ENCODE peak calls at places on chromosome 6, in seven cellular contexts. O, T, W, F, H, A and P are unnamed samples.

GRCh38 chr6:110689275-110689935 is 125.9 kb downstream of the CDK19 start:
- DNase-seq in A (no peak), O (no peak), H (peak; percentile 7), W (no peak), F (no peak), T (no peak), P (no peak)

GRCh38 chr6:168469198-168469943 is 28.4 kb downstream of the SMOC2 start:
- DNase-seq in T (no peak), A (peak; percentile 25), O (peak; percentile 47), F (peak; percentile 74), H (no peak), W (peak; percentile 78), P (no peak)

GRCh38 chr6:138203315-138203714 is 15.0 kb downstream of the PBOV1 start:
- DNase-seq in F (no peak), A (no peak), W (no peak), H (no peak), T (no peak), O (no peak), P (no peak)

GRCh38 chr6:112016335-112016734 is 37.6 kb upstream of the CCN6 start:
- DNase-seq in T (no peak), F (no peak), O (no peak), A (no peak), W (peak; percentile 40), H (no peak), P (no peak)

GRCh38 chr6:144266091-144266649 is 19.0 kb upstream of the UTRN start:
- DNase-seq in F (peak; percentile 46), T (no peak), W (peak; percentile 69), O (peak; percentile 62), H (no peak), A (peak; percentile 71), P (peak; percentile 93)

GRCh38 chr6:144476286-144476685 is 191.2 kb downstream of the UTRN start:
- DNase-seq in T (no peak), F (no peak), A (no peak), O (no peak), H (no peak), W (no peak), P (no peak)

GRCh38 chr6:26032387-26033131 is 54.7 kb upstream of the HFE start:
- DNase-seq in F (no peak), O (no peak), H (no peak), W (no peak), A (peak; percentile 57), T (peak; percentile 72), P (no peak)

GRCh38 chr6:112270756-112271155 is 16.4 kb upstream of the LAMA4 start:
- DNase-seq in A (no peak), F (no peak), O (no peak), H (no peak), T (no peak), W (no peak), P (no peak)

GRCh38 chr6:56854086-56854485 is 100.8 kb upstream of the BEND6 start:
- DNase-seq in F (no peak), O (no peak), W (no peak), T (no peak), H (no peak), A (peak; percentile 39), P (no peak)

GRCh38 chr6:88044530-88044929 is 3.1 kb upstream of the SPACA1 start:
- DNase-seq in F (no peak), H (no peak), O (no peak), T (no peak), A (no peak), W (no peak), P (no peak)

DNA sequence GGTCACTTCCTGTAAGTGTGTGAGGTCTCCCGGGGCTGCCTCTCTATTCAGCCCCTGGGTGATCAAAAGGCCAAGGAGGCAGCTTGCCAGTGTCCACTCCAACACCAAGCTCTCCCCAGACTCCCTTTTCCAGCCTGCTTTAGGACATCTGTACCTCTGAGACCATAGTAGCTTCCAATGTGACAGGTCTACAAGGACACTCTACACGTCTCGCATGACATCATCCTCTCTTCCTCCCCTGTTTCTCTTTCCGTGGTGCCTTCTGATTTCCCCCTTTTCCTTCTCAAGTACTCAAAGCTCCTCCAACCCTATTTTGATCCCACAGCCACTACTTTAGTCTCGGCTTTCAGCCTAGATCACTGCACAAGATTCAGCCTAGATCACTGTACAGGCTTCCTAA is 26.4 kb downstream of the HLA-F start:
- DNase-seq in O (no peak), H (no peak), F (no peak), W (no peak), T (no peak), A (no peak), P (no peak)
- H3K27me3 ChIP-seq in O (no peaks in the 10 kb centered on the region), H (no peaks in the 10 kb centered on the region), F (no peaks in the 10 kb centered on the region), W (no peaks in the 10 kb centered on the region), T (peaks cover 14% of the 10 kb centered on the region), A (peaks cover 85% of the 10 kb centered on the region), P (no peaks in the 10 kb centered on the region)

DNA sequence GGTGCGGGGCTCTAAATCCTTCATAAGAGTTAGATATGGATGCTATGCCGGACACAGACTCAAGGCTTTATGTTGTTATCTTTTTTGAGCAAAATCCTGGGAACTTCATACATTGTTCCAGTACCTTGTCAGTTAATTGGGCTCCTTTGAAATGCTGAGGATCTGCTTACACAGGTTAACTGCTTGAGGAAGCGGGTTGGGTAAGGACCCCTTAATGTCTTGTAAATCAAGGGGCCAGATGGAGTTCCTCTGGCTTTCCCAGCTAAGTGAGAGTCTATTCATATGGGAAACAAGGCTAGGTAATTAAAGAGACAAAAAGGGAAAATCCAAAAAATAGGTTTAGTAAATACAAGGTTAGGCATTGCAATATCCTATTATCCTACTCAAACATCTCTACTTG is 141.5 kb downstream of the OR2B2 start:
- DNase-seq in F (no peak), T (no peak), A (no peak), H (no peak), O (no peak), W (no peak), P (no peak)
- H3K27me3 ChIP-seq in F (peaks cover 7% of the 10 kb centered on the region), T (no peaks in the 10 kb centered on the region), A (peaks cover 82% of the 10 kb centered on the region), H (no peaks in the 10 kb centered on the region), O (no peaks in the 10 kb centered on the region), W (peaks cover 88% of the 10 kb centered on the region), P (no peaks in the 10 kb centered on the region)

GRCh38 chr6:149950423-149950822 is 8.6 kb downstream of the ULBP2 start:
- DNase-seq in T (no peak), W (no peak), A (no peak), F (no peak), O (no peak), H (no peak), P (no peak)

GRCh38 chr6:149948616-149949015 is 6.8 kb downstream of the ULBP2 start:
- DNase-seq in T (no peak), F (no peak), H (no peak), A (no peak), W (no peak), O (no peak), P (no peak)

GRCh38 chr6:149948011-149948410 is 6.2 kb downstream of the ULBP2 start:
- DNase-seq in T (no peak), H (no peak), A (no peak), O (no peak), F (no peak), W (no peak), P (no peak)

GRCh38 chr6:149951096-149951495 is 9.3 kb downstream of the ULBP2 start:
- DNase-seq in W (no peak), O (no peak), T (no peak), F (no peak), H (no peak), A (no peak), P (no peak)

DNA sequence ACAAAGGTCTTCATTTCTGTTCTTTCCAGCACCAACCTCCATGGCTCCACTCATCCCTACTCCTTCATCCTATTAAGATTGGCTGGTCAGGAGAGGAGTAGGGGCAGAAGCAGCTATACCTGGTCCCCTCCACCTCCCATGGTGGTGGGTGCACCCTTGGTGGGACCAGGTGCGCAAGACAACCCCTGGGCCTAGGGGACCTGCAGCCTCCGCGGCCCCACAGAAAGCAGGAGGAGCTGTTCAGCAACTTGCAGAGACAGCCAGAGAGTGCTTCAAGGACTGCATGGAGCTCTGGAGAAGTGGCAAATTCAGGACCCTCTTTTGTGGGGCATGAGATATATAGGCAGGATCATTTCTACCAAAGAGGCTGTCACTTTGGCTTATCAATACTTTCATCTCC is 9.8 kb downstream of the ULBP2 start:
- DNase-seq in O (no peak), F (no peak), W (no peak), H (no peak), A (no peak), T (no peak), P (no peak)
- H3K27me3 ChIP-seq in O (no peaks in the 10 kb centered on the region), F (no peaks in the 10 kb centered on the region), W (peaks cover 88% of the 10 kb centered on the region), H (peaks cover 34% of the 10 kb centered on the region), A (peaks cover 95% of the 10 kb centered on the region), T (peaks cover 7% of the 10 kb centered on the region), P (peaks cover 49% of the 10 kb centered on the region)

DNA sequence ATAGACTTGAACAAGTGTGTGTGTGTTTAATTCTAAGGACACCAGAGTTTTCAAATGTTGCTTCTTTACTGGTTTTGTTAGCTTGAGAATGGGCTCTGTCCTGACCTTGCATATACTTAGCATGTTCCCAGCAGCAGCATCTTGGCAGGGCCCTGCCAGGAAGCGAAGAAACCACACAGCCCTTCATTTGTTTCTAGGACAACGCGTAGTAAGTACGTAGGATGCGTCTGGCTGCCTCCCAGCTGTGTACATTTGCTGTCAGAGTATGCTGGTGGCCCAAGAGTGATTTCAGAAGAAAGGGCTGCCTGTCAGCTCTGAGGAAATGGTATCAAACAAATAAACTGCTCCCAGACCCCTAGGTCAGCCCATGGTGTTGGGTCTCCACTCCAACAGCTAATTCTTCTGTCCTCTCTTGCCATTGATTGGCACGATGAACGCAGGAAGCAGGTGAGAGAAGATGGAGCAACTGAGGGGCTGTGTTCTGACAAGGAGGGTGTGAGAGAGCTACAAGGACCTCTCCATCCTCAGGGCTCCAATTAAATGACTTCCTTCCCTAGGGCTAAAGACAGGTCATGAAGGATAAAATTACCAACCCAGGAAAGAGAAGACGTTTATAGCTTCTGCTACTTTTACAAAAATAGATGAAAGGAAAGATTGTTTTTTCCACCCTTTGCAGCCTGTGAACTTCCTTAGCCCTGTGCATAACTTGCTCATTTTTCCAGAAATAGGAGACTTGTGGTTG is 55.9 kb upstream of the HDDC2 start:
- DNase-seq in O (no peak), T (peak; percentile 7), A (no peak), W (peak; percentile 19), F (peak; percentile 18), H (no peak), P (no peak)
- H3K27me3 ChIP-seq in O (no peaks in the 10 kb centered on the region), T (peaks cover 9% of the 10 kb centered on the region), A (peaks cover 74% of the 10 kb centered on the region), W (no peaks in the 10 kb centered on the region), F (no peaks in the 10 kb centered on the region), H (no peaks in the 10 kb centered on the region), P (peaks cover 7% of the 10 kb centered on the region)

GRCh38 chr6:44248579-44248978 is 1.7 kb downstream of the HSP90AB1 start:
- DNase-seq in T (no peak), F (no peak), W (no peak), A (no peak), H (no peak), O (no peak), P (no peak)
- H3K27me3 ChIP-seq in T (no peaks in the 10 kb centered on the region), F (no peaks in the 10 kb centered on the region), W (no peaks in the 10 kb centered on the region), A (no peaks in the 10 kb centered on the region), H (no peaks in the 10 kb centered on the region), O (no peaks in the 10 kb centered on the region), P (no peaks in the 10 kb centered on the region)